ENCODE peak calls at places on chromosomes 4 and X, in ten cellular contexts. Z, X, M, Q, E, H, V, P, J and N are unnamed samples.

GRCh38 chr4:25002679-25003078 is 28.1 kb downstream of the LGI2 start:
- DNase-seq in Z (no peak), X (no peak), M (no peak), Q (no peak), E (no peak), H (no peak), V (no peak), P (no peak), J (no peak), N (no peak)

GRCh38 chrX:150842198-150842553 is 56.3 kb downstream of the CD99L2 start:
- DNase-seq in Z (no peak), X (no peak), M (no peak), Q (no peak), E (no peak), H (no peak), V (no peak), P (no peak), J (peak), N (no peak)

GRCh38 chrX:150940844-150941495 is 42.2 kb upstream of the HMGB3 start:
- DNase-seq in Z (no peak), X (no peak), M (no peak), Q (no peak), E (no peak), H (no peak), V (no peak), P (no peak), J (no peak), N (no peak)

GRCh38 chrX:150767045-150767395 is 73.8 kb downstream of the MTMR1 start:
- DNase-seq in Z (no peak), X (no peak), M (no peak), Q (no peak), E (peak), H (no peak), V (no peak), P (no peak), J (no peak), N (no peak)

GRCh38 chrX:10111364-10112148 is 45.2 kb upstream of the CLCN4 start:
- DNase-seq in Z (peak), X (no peak), M (peak), Q (no peak), E (no peak), H (no peak), V (peak), P (peak), J (no peak), N (no peak)

GRCh38 chrX:133362538-133362937 is 52.8 kb downstream of the GPC4 start:
- DNase-seq in Z (no peak), X (no peak), M (no peak), Q (no peak), E (no peak), H (no peak), V (no peak), P (no peak), J (no peak), N (no peak)

GRCh38 chr4:101334963-101335572 is 12.3 kb downstream of the PPP3CA start:
- DNase-seq in Z (no peak), X (no peak), M (no peak), Q (no peak), E (no peak), H (no peak), V (no peak), P (no peak), J (no peak), N (no peak)

GRCh38 chrX:70476934-70477733 is 32.5 kb downstream of the DLG3 start:
- DNase-seq in Z (no peak), X (no peak), M (no peak), Q (peak), E (peak), H (peak), V (no peak), P (no peak), J (no peak), N (peak)

GRCh38 chr4:146814736-146815135 is 130.9 kb downstream of the TTC29 start:
- DNase-seq in Z (no peak), X (no peak), M (no peak), Q (no peak), E (no peak), H (no peak), V (no peak), P (no peak), J (no peak), N (peak)

GRCh38 chr4:4603592-4603991 is 61.7 kb upstream of the STX18 start:
- DNase-seq in Z (no peak), X (no peak), M (no peak), Q (no peak), E (no peak), H (no peak), V (no peak), P (no peak), J (no peak), N (no peak)